ENCODE peak calls at places on chromosomes 13 and 19, in six cellular contexts. W is lower leg skin, T is Peyer's patch, X is IMR-90, R is body of pancreas, Z is A549. V is an unnamed sample.

GRCh38 chr13:98626298-98626940 is 49.5 kb upstream of the STK24 start:
- DNase-seq in W (no peak), T (no peak), X (no peak), R (no peak), Z (no peak), V (no peak)

GRCh38 chr19:2208975-2209374 is 27.2 kb downstream of the PLEKHJ1 start:
- DNase-seq in W (no peak), T (no peak), X (no peak), R (no peak), Z (no peak), V (no peak)

GRCh38 chr19:5452594-5453565 is 2.3 kb upstream of the ZNRF4 start:
- DNase-seq in W (no peak), T (no peak), X (peak), R (no peak), Z (peak), V (peak)

GRCh38 chr13:98977568-98978270 is at the start of gene DOCK9:
- DNase-seq in W (no peak), T (no peak), X (peak), R (peak), Z (no peak), V (peak)

GRCh38 chr19:9970481-9970880 is 34.2 kb upstream of the OLFM2 start:
- DNase-seq in W (no peak), T (no peak), X (no peak), R (no peak), Z (no peak), V (no peak)

GRCh38 chr13:40273173-40274000 is 393.1 kb downstream of the FOXO1 start:
- DNase-seq in W (no peak), T (no peak), X (no peak), R (no peak), Z (no peak), V (no peak)

GRCh38 chr13:98406475-98406874 is 170.4 kb downstream of the STK24 start:
- DNase-seq in W (no peak), T (no peak), X (no peak), R (no peak), Z (no peak), V (no peak)

GRCh38 chr19:51742736-51743288 is 8.9 kb downstream of the FPR1 start:
- DNase-seq in W (no peak), T (no peak), X (no peak), R (no peak), Z (no peak), V (no peak)

GRCh38 chr19:1298235-1298634 is 12.6 kb downstream of the EFNA2 start:
- DNase-seq in W (no peak), T (no peak), X (no peak), R (no peak), Z (no peak), V (no peak)

GRCh38 chr13:113926951-113927660 is 46.8 kb downstream of the C13orf46 start:
- DNase-seq in W (no peak), T (no peak), X (no peak), R (no peak), Z (no peak), V (peak)

GRCh38 chr13:112928958-112929777 is 39.8 kb upstream of the MCF2L start:
- DNase-seq in W (no peak), T (no peak), X (peak), R (no peak), Z (no peak), V (no peak)

GRCh38 chr19:15436826-15437110 is 13.0 kb downstream of the WIZ start:
- DNase-seq in W (no peak), T (no peak), X (no peak), R (no peak), Z (no peak), V (no peak)

GRCh38 chr19:51365211-51366049 is 758 bp downstream of the ETFB start:
- DNase-seq in W (no peak), T (no peak), X (peak), R (peak), Z (peak), V (peak)

GRCh38 chr19:41528106-41528505 is 47.9 kb upstream of the CEACAM21 start:
- DNase-seq in W (no peak), T (no peak), X (no peak), R (no peak), Z (peak), V (no peak)

GRCh38 chr13:104920091-104920490 is 1615.4 kb downstream of the EFNB2 start:
- DNase-seq in W (no peak), T (no peak), X (no peak), R (no peak), Z (no peak), V (no peak)

GRCh38 chr13:48155850-48156249 is 60.9 kb upstream of the MED4 start:
- DNase-seq in W (no peak), T (no peak), X (peak), R (no peak), Z (peak), V (no peak)

GRCh38 chr13:94140027-94140426 is 339.5 kb downstream of the DCT start:
- DNase-seq in W (no peak), T (no peak), X (no peak), R (no peak), Z (no peak), V (no peak)

GRCh38 chr13:35500071-35500595 is 23.6 kb upstream of the MAB21L1 start:
- DNase-seq in W (no peak), T (no peak), X (no peak), R (no peak), Z (no peak), V (no peak)

GRCh38 chr19:30063184-30064020 is 121.4 kb downstream of the URI1 start:
- DNase-seq in W (no peak), T (no peak), X (no peak), R (no peak), Z (no peak), V (peak)

GRCh38 chr19:50046649-50047503 is 21.1 kb downstream of the ZNF473 start:
- DNase-seq in W (peak), T (peak), X (peak), R (peak), Z (peak), V (peak)

GRCh38 chr19:33193864-33194362 is at the start of gene LRP3:
- DNase-seq in W (no peak), T (no peak), X (peak), R (peak), Z (peak), V (peak)

GRCh38 chr13:110116072-110116487 is 190.9 kb downstream of the COL4A1 start:
- DNase-seq in W (peak), T (no peak), X (peak), R (peak), Z (peak), V (peak)

GRCh38 chr19:1125601-1126533 is 22.1 kb downstream of the GPX4 start:
- DNase-seq in W (no peak), T (no peak), X (peak), R (no peak), Z (no peak), V (no peak)

DNA sequence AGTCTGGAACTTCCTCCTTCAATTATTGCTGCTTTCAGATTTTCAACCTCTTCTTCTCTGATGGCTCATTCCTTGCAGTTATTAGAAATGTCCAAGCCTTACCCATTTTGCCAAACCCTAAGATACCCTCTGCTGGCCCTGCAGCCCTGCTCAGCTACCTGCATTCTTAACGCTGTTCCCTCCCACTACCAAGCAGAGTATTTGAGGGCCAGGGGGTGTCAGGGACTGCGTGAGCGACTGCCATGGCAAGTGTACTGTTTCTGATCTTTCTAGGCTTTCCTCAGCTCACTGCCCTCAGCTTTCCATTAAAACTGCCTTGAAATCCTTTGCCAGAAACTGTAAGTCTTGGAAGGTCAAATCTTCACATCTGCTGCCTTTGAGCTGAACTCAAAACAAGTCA is 40.9 kb downstream of the HS6ST3 start:
- DNase-seq in W (no peak), T (no peak), X (no peak), R (no peak), Z (no peak), V (no peak)
- TF ChIP-seq POLR2A in W (no peak), T (no peak), X (no peak), R (no peak), Z (no peak), V (no peak)

GRCh38 chr19:52942371-52943133 is 19.3 kb upstream of the ZNF888 start:
- DNase-seq in W (peak), T (peak), X (peak), R (peak), Z (no peak), V (peak)
- TF ChIP-seq POLR2A in W (peak), T (peak), X (peak), R (peak), Z (no peak), V (no peak)

DNA sequence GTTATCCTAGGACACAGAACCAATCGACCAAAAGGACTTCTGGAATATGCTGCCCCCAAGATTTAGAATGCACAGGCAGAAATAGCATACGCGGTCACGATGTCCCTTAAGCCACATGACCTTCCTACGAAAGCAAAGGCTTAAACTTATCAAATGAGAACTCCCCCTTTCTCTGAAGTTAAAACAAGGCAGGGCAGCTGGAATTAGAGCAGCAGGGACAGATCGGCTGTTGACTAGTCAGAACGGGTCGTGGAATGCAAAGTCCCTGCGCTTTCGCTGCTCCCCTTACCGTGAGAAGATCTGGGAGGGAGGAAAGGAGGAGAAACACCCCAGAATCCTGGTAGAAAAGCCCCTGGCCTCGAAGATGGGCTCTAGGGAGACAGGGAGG is 799 bp upstream of the USPL1 start:
- DNase-seq in W (peak), T (peak), X (peak), R (peak), Z (peak), V (peak)
- TF ChIP-seq POLR2A in W (peak), T (no peak), X (peak), R (no peak), Z (peak), V (peak)

GRCh38 chr19:56594446-56594782 is 688 bp upstream of the ZNF71 start:
- DNase-seq in W (no peak), T (no peak), X (no peak), R (no peak), Z (no peak), V (no peak)

GRCh38 chr19:56595548-56595899 is 422 bp downstream of the ZNF71 start:
- DNase-seq in W (no peak), T (no peak), X (peak), R (no peak), Z (no peak), V (no peak)

GRCh38 chr19:56596676-56597075 is 1.6 kb downstream of the ZNF71 start:
- DNase-seq in W (no peak), T (no peak), X (no peak), R (no peak), Z (no peak), V (no peak)

GRCh38 chr19:56597696-56598095 is 2.6 kb downstream of the ZNF71 start:
- DNase-seq in W (no peak), T (no peak), X (peak), R (no peak), Z (no peak), V (no peak)

DNA sequence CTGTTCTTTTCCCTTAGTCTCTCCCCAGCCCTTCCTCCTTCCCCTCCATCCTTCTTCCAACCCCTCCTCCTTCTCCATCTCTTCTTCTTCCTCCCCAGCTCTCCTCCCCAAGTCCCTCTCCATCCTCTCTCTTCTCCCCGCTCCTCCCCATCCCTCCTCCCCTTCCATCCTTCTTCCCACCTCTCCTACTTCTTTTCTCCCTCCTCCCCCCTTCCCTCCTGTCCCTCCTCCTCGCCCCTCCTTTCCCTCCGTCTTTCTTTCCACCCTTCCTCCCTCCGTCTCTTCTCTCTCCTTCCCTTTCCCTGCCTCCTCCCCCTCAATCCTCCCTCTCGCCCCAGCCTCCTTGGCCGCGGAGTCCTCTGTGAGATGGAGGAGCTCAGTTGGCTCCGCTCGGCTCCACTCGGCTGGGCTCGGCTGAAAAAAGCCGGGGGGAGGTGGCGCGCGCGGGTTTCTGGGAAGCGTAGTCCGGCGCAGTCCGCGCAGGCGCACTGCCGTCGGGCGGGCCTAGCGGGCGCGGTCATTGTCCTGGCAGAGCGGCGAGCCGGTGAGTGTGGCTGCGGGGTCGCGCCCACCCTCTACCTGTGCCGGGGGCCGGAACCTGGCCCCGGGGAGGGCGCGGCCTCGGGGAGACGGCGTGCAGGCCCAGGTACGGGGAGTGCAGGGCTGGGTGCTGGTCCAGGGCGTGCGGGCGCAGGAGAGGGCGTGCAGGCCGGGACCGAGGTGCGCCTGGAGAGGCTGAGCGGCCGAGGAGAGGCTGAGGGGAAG is at the start of gene ZNF71:
- DNase-seq in W (peak), T (peak), X (peak), R (peak), Z (peak), V (peak)
- TF ChIP-seq POLR2A in W (no peak), T (no peak), X (no peak), R (no peak), Z (peak), V (no peak)

DNA sequence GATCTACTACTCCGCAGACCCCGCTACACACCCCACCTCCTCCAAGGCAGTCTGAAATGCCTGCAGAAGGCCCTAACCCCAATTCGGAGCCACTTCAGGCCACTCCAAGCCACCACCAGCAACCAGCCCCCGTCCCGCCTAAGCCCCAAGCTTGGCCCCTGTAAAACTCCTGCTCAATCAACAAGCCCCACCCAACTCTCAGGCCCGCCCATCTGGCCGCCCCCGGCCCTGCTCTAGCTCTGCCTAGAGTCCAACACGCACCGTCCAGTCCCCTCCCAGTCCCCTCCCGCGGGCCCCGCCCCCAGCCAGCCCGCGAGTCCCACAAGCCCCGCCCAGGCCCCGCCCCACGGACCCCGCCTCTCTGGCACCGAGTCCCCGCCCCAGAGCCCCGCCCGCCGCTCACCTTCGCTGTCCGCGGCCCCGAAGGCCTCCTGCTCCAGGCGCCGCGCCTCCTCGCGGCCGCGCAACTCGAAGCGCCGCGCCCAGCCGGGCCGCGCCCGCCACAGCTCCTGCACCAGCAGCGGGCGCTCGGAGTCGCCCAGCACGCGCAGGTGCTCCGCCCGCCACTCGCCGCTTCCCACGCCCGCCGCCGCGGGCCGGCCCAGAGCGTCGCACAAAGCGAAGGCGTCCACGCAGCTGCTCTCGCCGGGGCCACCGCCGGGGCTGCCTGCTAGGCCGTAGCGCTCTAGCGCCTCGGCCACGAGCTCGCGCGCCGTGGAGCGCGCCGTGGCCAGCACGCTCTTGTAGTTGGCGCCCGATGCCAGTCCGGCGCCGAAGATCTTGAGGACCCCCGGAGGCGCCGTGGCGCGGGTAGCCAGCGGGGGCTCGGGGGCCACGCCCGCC is 1.6 kb downstream of the RASIP1 start:
- DNase-seq in W (peak), T (peak), X (peak), R (peak), Z (peak), V (peak)
- TF ChIP-seq POLR2A in W (no peak), T (no peak), X (no peak), R (peak), Z (peak), V (no peak)

GRCh38 chr13:49791214-49791752 is 1.2 kb downstream of the KPNA3 start:
- DNase-seq in W (no peak), T (no peak), X (peak), R (peak), Z (peak), V (peak)

GRCh38 chr13:49791753-49792549 is 531 bp downstream of the KPNA3 start:
- DNase-seq in W (peak), T (peak), X (peak), R (peak), Z (peak), V (peak)

GRCh38 chr13:49789961-49790360 is 2.5 kb downstream of the KPNA3 start:
- DNase-seq in W (no peak), T (no peak), X (no peak), R (no peak), Z (no peak), V (no peak)

DNA sequence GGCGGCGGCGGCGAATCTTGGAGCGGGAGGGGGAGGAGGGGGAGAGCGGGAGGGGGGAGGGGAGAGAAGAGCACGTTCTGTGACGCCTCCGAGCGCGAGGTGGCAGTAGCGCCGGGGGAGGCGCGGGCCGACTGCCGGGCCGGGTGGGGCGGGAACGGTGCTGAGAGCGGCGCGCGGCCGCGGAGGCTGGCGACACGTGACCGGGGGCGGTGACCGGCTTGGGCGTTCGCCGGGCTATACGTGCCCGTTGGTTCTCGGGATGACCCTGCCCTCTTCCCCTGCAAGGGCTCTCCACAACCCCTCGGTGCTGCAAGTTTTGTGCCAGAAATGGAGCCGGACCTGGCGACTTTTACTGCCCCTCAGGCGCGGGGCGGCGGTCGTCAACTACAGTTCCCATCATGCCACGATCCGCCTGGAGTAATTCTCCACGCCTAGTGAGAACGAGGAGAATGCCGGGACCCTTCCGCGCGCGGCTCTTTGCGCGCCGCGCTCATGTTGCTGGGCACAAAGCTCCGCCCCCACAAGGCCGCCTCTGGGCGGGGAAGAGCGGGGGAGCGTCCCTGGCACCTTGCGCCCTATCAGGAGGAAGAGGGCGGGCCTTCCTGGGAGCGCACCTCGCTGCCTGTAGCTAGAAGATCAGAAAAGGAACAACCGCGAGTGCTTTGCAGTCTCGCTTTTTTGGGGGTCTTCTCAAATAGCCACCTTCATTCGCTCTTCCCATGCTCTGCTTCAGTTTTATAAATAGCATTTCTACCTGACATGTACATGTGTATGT is at the start of gene KPNA3:
- DNase-seq in W (peak), T (peak), X (peak), R (peak), Z (peak), V (peak)
- TF ChIP-seq POLR2A in W (no peak), T (peak), X (no peak), R (peak), Z (peak), V (no peak)

GRCh38 chr19:19548915-19549537 is 11.0 kb downstream of the CILP2 start:
- DNase-seq in W (no peak), T (no peak), X (peak), R (no peak), Z (no peak), V (no peak)
- TF ChIP-seq POLR2A in W (no peak), T (no peak), X (no peak), R (no peak), Z (no peak), V (no peak)

GRCh38 chr19:19122902-19123301 is 15.4 kb downstream of the TMEM161A start:
- DNase-seq in W (no peak), T (no peak), X (no peak), R (no peak), Z (no peak), V (no peak)

GRCh38 chr19:19121371-19121770 is 16.9 kb downstream of the TMEM161A start:
- DNase-seq in W (no peak), T (no peak), X (no peak), R (no peak), Z (no peak), V (no peak)

GRCh38 chr19:19126102-19126501 is 12.2 kb downstream of the TMEM161A start:
- DNase-seq in W (no peak), T (no peak), X (no peak), R (no peak), Z (no peak), V (no peak)

GRCh38 chr19:19120308-19121156 is 17.7 kb downstream of the TMEM161A start:
- DNase-seq in W (no peak), T (no peak), X (peak), R (peak), Z (peak), V (peak)

DNA sequence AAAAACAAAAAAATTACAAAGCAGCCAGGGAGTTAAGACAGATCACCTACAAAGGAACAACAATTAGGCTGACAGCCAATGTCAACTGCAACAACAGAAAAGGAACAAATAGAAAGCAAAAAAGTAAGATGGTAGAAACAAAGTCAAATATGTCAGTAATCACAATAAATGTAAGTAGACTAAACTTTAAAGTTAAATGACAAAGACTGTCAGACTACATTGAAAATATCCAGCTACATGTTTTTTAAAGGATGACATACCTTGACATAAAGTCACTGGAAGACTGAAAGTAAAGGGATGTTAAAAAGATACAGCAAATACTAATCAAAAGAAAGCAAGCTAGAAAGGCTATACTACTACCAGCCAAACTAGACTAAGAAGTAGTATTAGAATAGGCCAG is 14.9 kb downstream of the TMEM161A start:
- DNase-seq in W (no peak), T (no peak), X (no peak), R (no peak), Z (no peak), V (no peak)
- TF ChIP-seq POLR2A in W (no peak), T (no peak), X (no peak), R (no peak), Z (no peak), V (no peak)

GRCh38 chr19:13795595-13796300 is 505 bp downstream of the ZSWIM4 start:
- DNase-seq in W (no peak), T (no peak), X (peak), R (peak), Z (peak), V (no peak)
- TF ChIP-seq POLR2A in W (no peak), T (peak), X (peak), R (no peak), Z (no peak), V (no peak)

GRCh38 chr19:40055832-40056504 is at the start of gene ZNF780B:
- DNase-seq in W (peak), T (peak), X (peak), R (peak), Z (peak), V (peak)
- TF ChIP-seq POLR2A in W (no peak), T (no peak), X (no peak), R (no peak), Z (peak), V (no peak)